ENCODE peak calls at places on chromosomes 2 and 18, in six cellular contexts. O is activated naive CD4-positive, alpha-beta T cell; J is activated CD4-positive, alpha-beta T cell treated with anti-CD3 and anti-CD28 coated beads, Interleukin-2, amount 50 U/mL, for 4 hours; K is NCI-H446 treated with DMSO at 0.1 percent for 48 hours; R is D341Med; L is HT1080. T is an unnamed sample.

GRCh38 chr18:3450358-3451107 is 561 bp downstream of the TGIF1 start:
- DNase-seq in O (peak; percentile 74), J (peak; percentile 64), K (peak; percentile 46), R (peak; percentile 70), L (peak; percentile 43), T (peak; percentile 75)

GRCh38 chr2:197504512-197504911 is 4.3 kb downstream of the HSPE1 start:
- DNase-seq in O (no peak), J (no peak), K (no peak), R (no peak), L (no peak), T (no peak)

GRCh38 chr2:239881561-239882320 is 143.4 kb downstream of the NDUFA10 start:
- DNase-seq in O (no peak), J (no peak), K (no peak), R (no peak), L (no peak), T (no peak)

GRCh38 chr2:176473177-176473576 is 203.9 kb downstream of the MTX2 start:
- DNase-seq in O (no peak), J (no peak), K (no peak), R (peak; percentile 33), L (peak; percentile 20), T (no peak)

GRCh38 chr2:12930382-12930781 is 213.6 kb downstream of the TRIB2 start:
- DNase-seq in O (no peak), J (no peak), K (no peak), R (no peak), L (no peak), T (no peak)

GRCh38 chr2:101616411-101616810 is 81.1 kb upstream of the MAP4K4 start:
- DNase-seq in O (no peak), J (no peak), K (peak; percentile 34), R (no peak), L (no peak), T (no peak)

GRCh38 chr2:85935746-85936208 is 47.0 kb upstream of the ST3GAL5 start:
- DNase-seq in O (no peak), J (no peak), K (peak; percentile 74), R (no peak), L (peak; percentile 61), T (no peak)

GRCh38 chr2:234175649-234176048 is 125.1 kb downstream of the SPP2 start:
- DNase-seq in O (no peak), J (no peak), K (no peak), R (no peak), L (no peak), T (peak; percentile 22)

GRCh38 chr2:231058761-231059550 is 2.3 kb downstream of the PSMD1 start:
- DNase-seq in O (no peak), J (no peak), K (no peak), R (no peak), L (no peak), T (no peak)

GRCh38 chr2:42309366-42309765 is 51.7 kb downstream of the COX7A2L start:
- DNase-seq in O (no peak), J (no peak), K (no peak), R (no peak), L (no peak), T (no peak)

GRCh38 chr18:78728301-78729098 is 251.1 kb upstream of the SALL3 start:
- DNase-seq in O (no peak), J (no peak), K (no peak), R (no peak), L (no peak), T (no peak)

GRCh38 chr2:207093234-207093633 is 72.5 kb downstream of the KLF7 start:
- DNase-seq in O (no peak), J (no peak), K (no peak), R (no peak), L (no peak), T (no peak)

GRCh38 chr2:239555566-239555895 is 154.7 kb upstream of the HDAC4 start:
- DNase-seq in O (no peak), J (no peak), K (no peak), R (no peak), L (no peak), T (no peak)

GRCh38 chr2:196159223-196159892 is 12.0 kb downstream of the STK17B start:
- DNase-seq in O (no peak), J (no peak), K (no peak), R (no peak), L (no peak), T (no peak)